ENCODE peak calls at places on chromosomes 3 and 15, in nine cellular contexts. One of them, this sample, is unnamed.

GRCh38 chr15:41080144-41080543 is 35.9 kb downstream of the INO80 start:
- DNase-seq in GM03348: no peak
- DNase-seq in activated CD8-positive, alpha-beta memory T cell treated with anti-CD3 and anti-CD28 coated beads for 24 hours: no peak
- DNase-seq in amniotic epithelial cell: no peak
- DNase-seq in HTR-8/SVneo: no peak
- DNase-seq in pancreas: no peak
- DNase-seq in activated naive CD4-positive, alpha-beta T cell treated with Interleukin-2 at 50 U/mL for 16 hours: no peak
- DNase-seq in NCI-H2171 treated with DMSO at 0.1 percent for 48 hours: no peak
- DNase-seq in upper lobe of left lung: no peak
- DNase-seq in this sample: no peak

GRCh38 chr15:61228025-61228901 is 839 bp downstream of the RORA start:
- DNase-seq in pancreas: peak
- DNase-seq in GM03348: peak
- DNase-seq in NCI-H2171 treated with DMSO at 0.1 percent for 48 hours: peak
- DNase-seq in upper lobe of left lung: no peak
- DNase-seq in HTR-8/SVneo: peak
- DNase-seq in amniotic epithelial cell: peak
- DNase-seq in activated naive CD4-positive, alpha-beta T cell treated with Interleukin-2 at 50 U/mL for 16 hours: no peak
- DNase-seq in activated CD8-positive, alpha-beta memory T cell treated with anti-CD3 and anti-CD28 coated beads for 24 hours: no peak
- DNase-seq in this sample: peak

GRCh38 chr15:88918738-88919137 is 5.6 kb upstream of the MFGE8 start:
- DNase-seq in NCI-H2171 treated with DMSO at 0.1 percent for 48 hours: no peak
- DNase-seq in activated naive CD4-positive, alpha-beta T cell treated with Interleukin-2 at 50 U/mL for 16 hours: peak
- DNase-seq in GM03348: peak
- DNase-seq in HTR-8/SVneo: peak
- DNase-seq in amniotic epithelial cell: peak
- DNase-seq in activated CD8-positive, alpha-beta memory T cell treated with anti-CD3 and anti-CD28 coated beads for 24 hours: no peak
- DNase-seq in pancreas: no peak
- DNase-seq in upper lobe of left lung: peak
- DNase-seq in this sample: peak

GRCh38 chr3:64148955-64149653 is 76.2 kb downstream of the PRICKLE2 start:
- DNase-seq in amniotic epithelial cell: no peak
- DNase-seq in activated CD8-positive, alpha-beta memory T cell treated with anti-CD3 and anti-CD28 coated beads for 24 hours: no peak
- DNase-seq in NCI-H2171 treated with DMSO at 0.1 percent for 48 hours: no peak
- DNase-seq in pancreas: no peak
- DNase-seq in HTR-8/SVneo: no peak
- DNase-seq in GM03348: no peak
- DNase-seq in upper lobe of left lung: no peak
- DNase-seq in activated naive CD4-positive, alpha-beta T cell treated with Interleukin-2 at 50 U/mL for 16 hours: no peak
- DNase-seq in this sample: no peak

GRCh38 chr3:123632161-123632655 is 47.4 kb upstream of the HACD2 start:
- DNase-seq in activated naive CD4-positive, alpha-beta T cell treated with Interleukin-2 at 50 U/mL for 16 hours: no peak
- DNase-seq in upper lobe of left lung: no peak
- DNase-seq in activated CD8-positive, alpha-beta memory T cell treated with anti-CD3 and anti-CD28 coated beads for 24 hours: no peak
- DNase-seq in pancreas: no peak
- DNase-seq in HTR-8/SVneo: no peak
- DNase-seq in NCI-H2171 treated with DMSO at 0.1 percent for 48 hours: no peak
- DNase-seq in GM03348: peak
- DNase-seq in amniotic epithelial cell: peak
- DNase-seq in this sample: no peak

GRCh38 chr3:139934557-139935070 is 371 bp upstream of the CLSTN2 start:
- DNase-seq in GM03348: peak
- DNase-seq in activated naive CD4-positive, alpha-beta T cell treated with Interleukin-2 at 50 U/mL for 16 hours: no peak
- DNase-seq in HTR-8/SVneo: peak
- DNase-seq in NCI-H2171 treated with DMSO at 0.1 percent for 48 hours: peak
- DNase-seq in upper lobe of left lung: peak
- DNase-seq in pancreas: peak
- DNase-seq in activated CD8-positive, alpha-beta memory T cell treated with anti-CD3 and anti-CD28 coated beads for 24 hours: no peak
- DNase-seq in amniotic epithelial cell: no peak
- DNase-seq in this sample: peak

GRCh38 chr15:72902245-72902928 is 118.8 kb upstream of the ADPGK start:
- DNase-seq in pancreas: no peak
- DNase-seq in activated CD8-positive, alpha-beta memory T cell treated with anti-CD3 and anti-CD28 coated beads for 24 hours: no peak
- DNase-seq in upper lobe of left lung: peak
- DNase-seq in NCI-H2171 treated with DMSO at 0.1 percent for 48 hours: no peak
- DNase-seq in activated naive CD4-positive, alpha-beta T cell treated with Interleukin-2 at 50 U/mL for 16 hours: no peak
- DNase-seq in GM03348: peak
- DNase-seq in HTR-8/SVneo: peak
- DNase-seq in amniotic epithelial cell: no peak
- DNase-seq in this sample: peak

GRCh38 chr3:143910756-143911155 is 60.9 kb upstream of the DIPK2A start:
- DNase-seq in amniotic epithelial cell: no peak
- DNase-seq in NCI-H2171 treated with DMSO at 0.1 percent for 48 hours: no peak
- DNase-seq in activated naive CD4-positive, alpha-beta T cell treated with Interleukin-2 at 50 U/mL for 16 hours: no peak
- DNase-seq in upper lobe of left lung: no peak
- DNase-seq in pancreas: no peak
- DNase-seq in HTR-8/SVneo: no peak
- DNase-seq in GM03348: no peak
- DNase-seq in activated CD8-positive, alpha-beta memory T cell treated with anti-CD3 and anti-CD28 coated beads for 24 hours: no peak
- DNase-seq in this sample: no peak

GRCh38 chr3:42696356-42697301 is 6.0 kb downstream of the HHATL start:
- DNase-seq in amniotic epithelial cell: no peak
- DNase-seq in activated CD8-positive, alpha-beta memory T cell treated with anti-CD3 and anti-CD28 coated beads for 24 hours: no peak
- DNase-seq in GM03348: no peak
- DNase-seq in NCI-H2171 treated with DMSO at 0.1 percent for 48 hours: no peak
- DNase-seq in activated naive CD4-positive, alpha-beta T cell treated with Interleukin-2 at 50 U/mL for 16 hours: no peak
- DNase-seq in HTR-8/SVneo: no peak
- DNase-seq in pancreas: no peak
- DNase-seq in upper lobe of left lung: no peak
- DNase-seq in this sample: no peak

This sample was measured in iris pigment epithelial cell.